ENCODE peak calls at places on chromosomes 3 and 15, in seven cellular contexts. One of them, this sample, is unnamed.

GRCh38 chr3:11878837-11879236 is 32.2 kb upstream of the TAMM41 start:
- DNase-seq in left cardiac atrium: no peak
- DNase-seq in ecto neural progenitor cell: no peak
- DNase-seq in stimulated activated CD4-positive, alpha-beta T cell treated with anti-CD3 and anti-CD28 coated beads, Interleukin-15, amount 100 ng/mL, for 24 hours: no peak
- DNase-seq in activated CD4-positive, alpha-beta T cell treated with anti-CD3 and anti-CD28 coated beads, Interleukin-2, amount 50 U/mL, for 24 hours: no peak
- DNase-seq in left colon: no peak
- DNase-seq in CD8-positive, alpha-beta T cell: no peak
- DNase-seq in this sample: no peak

GRCh38 chr15:63715818-63716217 is 117.9 kb downstream of the HERC1 start:
- DNase-seq in left cardiac atrium: no peak
- DNase-seq in ecto neural progenitor cell: no peak
- DNase-seq in stimulated activated CD4-positive, alpha-beta T cell treated with anti-CD3 and anti-CD28 coated beads, Interleukin-15, amount 100 ng/mL, for 24 hours: no peak
- DNase-seq in activated CD4-positive, alpha-beta T cell treated with anti-CD3 and anti-CD28 coated beads, Interleukin-2, amount 50 U/mL, for 24 hours: no peak
- DNase-seq in left colon: no peak
- DNase-seq in CD8-positive, alpha-beta T cell: no peak
- DNase-seq in this sample: no peak

GRCh38 chr3:104933981-104934380 is 432.7 kb upstream of the ALCAM start:
- DNase-seq in left cardiac atrium: no peak
- DNase-seq in ecto neural progenitor cell: no peak
- DNase-seq in stimulated activated CD4-positive, alpha-beta T cell treated with anti-CD3 and anti-CD28 coated beads, Interleukin-15, amount 100 ng/mL, for 24 hours: no peak
- DNase-seq in activated CD4-positive, alpha-beta T cell treated with anti-CD3 and anti-CD28 coated beads, Interleukin-2, amount 50 U/mL, for 24 hours: no peak
- DNase-seq in left colon: no peak
- DNase-seq in CD8-positive, alpha-beta T cell: no peak
- DNase-seq in this sample: no peak

GRCh38 chr3:128922804-128923459 is 43.5 kb downstream of the ACAD9 start:
- DNase-seq in left cardiac atrium: no peak
- DNase-seq in ecto neural progenitor cell: no peak
- DNase-seq in stimulated activated CD4-positive, alpha-beta T cell treated with anti-CD3 and anti-CD28 coated beads, Interleukin-15, amount 100 ng/mL, for 24 hours: peak
- DNase-seq in activated CD4-positive, alpha-beta T cell treated with anti-CD3 and anti-CD28 coated beads, Interleukin-2, amount 50 U/mL, for 24 hours: peak
- DNase-seq in left colon: no peak
- DNase-seq in CD8-positive, alpha-beta T cell: peak
- DNase-seq in this sample: no peak

GRCh38 chr15:60679256-60679655 is 200.3 kb upstream of the ICE2 start:
- DNase-seq in left cardiac atrium: no peak
- DNase-seq in ecto neural progenitor cell: no peak
- DNase-seq in stimulated activated CD4-positive, alpha-beta T cell treated with anti-CD3 and anti-CD28 coated beads, Interleukin-15, amount 100 ng/mL, for 24 hours: no peak
- DNase-seq in activated CD4-positive, alpha-beta T cell treated with anti-CD3 and anti-CD28 coated beads, Interleukin-2, amount 50 U/mL, for 24 hours: no peak
- DNase-seq in left colon: no peak
- DNase-seq in CD8-positive, alpha-beta T cell: no peak
- DNase-seq in this sample: no peak

GRCh38 chr15:39736646-39737550 is 45.7 kb downstream of the FSIP1 start:
- DNase-seq in left cardiac atrium: peak
- DNase-seq in ecto neural progenitor cell: no peak
- DNase-seq in stimulated activated CD4-positive, alpha-beta T cell treated with anti-CD3 and anti-CD28 coated beads, Interleukin-15, amount 100 ng/mL, for 24 hours: no peak
- DNase-seq in activated CD4-positive, alpha-beta T cell treated with anti-CD3 and anti-CD28 coated beads, Interleukin-2, amount 50 U/mL, for 24 hours: no peak
- DNase-seq in left colon: no peak
- DNase-seq in CD8-positive, alpha-beta T cell: no peak
- DNase-seq in this sample: no peak

GRCh38 chr15:64837502-64837901 is 4.2 kb upstream of the PLEKHO2 start:
- DNase-seq in left cardiac atrium: no peak
- DNase-seq in ecto neural progenitor cell: no peak
- DNase-seq in stimulated activated CD4-positive, alpha-beta T cell treated with anti-CD3 and anti-CD28 coated beads, Interleukin-15, amount 100 ng/mL, for 24 hours: peak
- DNase-seq in activated CD4-positive, alpha-beta T cell treated with anti-CD3 and anti-CD28 coated beads, Interleukin-2, amount 50 U/mL, for 24 hours: no peak
- DNase-seq in left colon: no peak
- DNase-seq in CD8-positive, alpha-beta T cell: peak
- DNase-seq in this sample: no peak

GRCh38 chr3:125357032-125357658 is 18.0 kb downstream of the ZNF148 start:
- DNase-seq in left cardiac atrium: peak
- DNase-seq in ecto neural progenitor cell: peak
- DNase-seq in stimulated activated CD4-positive, alpha-beta T cell treated with anti-CD3 and anti-CD28 coated beads, Interleukin-15, amount 100 ng/mL, for 24 hours: peak
- DNase-seq in activated CD4-positive, alpha-beta T cell treated with anti-CD3 and anti-CD28 coated beads, Interleukin-2, amount 50 U/mL, for 24 hours: peak
- DNase-seq in left colon: no peak
- DNase-seq in CD8-positive, alpha-beta T cell: peak
- DNase-seq in this sample: no peak

GRCh38 chr3:120418866-120419490 is 31.8 kb downstream of the FSTL1 start:
- DNase-seq in left cardiac atrium: peak
- DNase-seq in ecto neural progenitor cell: peak
- DNase-seq in stimulated activated CD4-positive, alpha-beta T cell treated with anti-CD3 and anti-CD28 coated beads, Interleukin-15, amount 100 ng/mL, for 24 hours: peak
- DNase-seq in activated CD4-positive, alpha-beta T cell treated with anti-CD3 and anti-CD28 coated beads, Interleukin-2, amount 50 U/mL, for 24 hours: no peak
- DNase-seq in left colon: peak
- DNase-seq in CD8-positive, alpha-beta T cell: no peak
- DNase-seq in this sample: peak

GRCh38 chr3:45599424-45599886 is 4.9 kb downstream of the LIMD1 start:
- DNase-seq in left cardiac atrium: no peak
- DNase-seq in ecto neural progenitor cell: no peak
- DNase-seq in stimulated activated CD4-positive, alpha-beta T cell treated with anti-CD3 and anti-CD28 coated beads, Interleukin-15, amount 100 ng/mL, for 24 hours: no peak
- DNase-seq in activated CD4-positive, alpha-beta T cell treated with anti-CD3 and anti-CD28 coated beads, Interleukin-2, amount 50 U/mL, for 24 hours: no peak
- DNase-seq in left colon: peak
- DNase-seq in CD8-positive, alpha-beta T cell: no peak
- DNase-seq in this sample: peak

GRCh38 chr3:184448321-184449160 is 68.7 kb downstream of the CHRD start:
- DNase-seq in left cardiac atrium: no peak
- DNase-seq in ecto neural progenitor cell: no peak
- DNase-seq in stimulated activated CD4-positive, alpha-beta T cell treated with anti-CD3 and anti-CD28 coated beads, Interleukin-15, amount 100 ng/mL, for 24 hours: no peak
- DNase-seq in activated CD4-positive, alpha-beta T cell treated with anti-CD3 and anti-CD28 coated beads, Interleukin-2, amount 50 U/mL, for 24 hours: no peak
- DNase-seq in left colon: no peak
- DNase-seq in CD8-positive, alpha-beta T cell: no peak
- DNase-seq in this sample: peak

GRCh38 chr3:61727435-61727834 is 166.1 kb downstream of the PTPRG start:
- DNase-seq in left cardiac atrium: no peak
- DNase-seq in ecto neural progenitor cell: no peak
- DNase-seq in stimulated activated CD4-positive, alpha-beta T cell treated with anti-CD3 and anti-CD28 coated beads, Interleukin-15, amount 100 ng/mL, for 24 hours: no peak
- DNase-seq in activated CD4-positive, alpha-beta T cell treated with anti-CD3 and anti-CD28 coated beads, Interleukin-2, amount 50 U/mL, for 24 hours: no peak
- DNase-seq in left colon: no peak
- DNase-seq in CD8-positive, alpha-beta T cell: no peak
- DNase-seq in this sample: no peak

GRCh38 chr15:36612063-36612788 is 32.8 kb downstream of the CDIN1 start:
- DNase-seq in left cardiac atrium: no peak
- DNase-seq in ecto neural progenitor cell: no peak
- DNase-seq in stimulated activated CD4-positive, alpha-beta T cell treated with anti-CD3 and anti-CD28 coated beads, Interleukin-15, amount 100 ng/mL, for 24 hours: no peak
- DNase-seq in activated CD4-positive, alpha-beta T cell treated with anti-CD3 and anti-CD28 coated beads, Interleukin-2, amount 50 U/mL, for 24 hours: no peak
- DNase-seq in left colon: no peak
- DNase-seq in CD8-positive, alpha-beta T cell: no peak
- DNase-seq in this sample: peak

GRCh38 chr15:41490355-41490754 is 3.3 kb upstream of the ITPKA start:
- DNase-seq in left cardiac atrium: no peak
- DNase-seq in ecto neural progenitor cell: no peak
- DNase-seq in stimulated activated CD4-positive, alpha-beta T cell treated with anti-CD3 and anti-CD28 coated beads, Interleukin-15, amount 100 ng/mL, for 24 hours: peak
- DNase-seq in activated CD4-positive, alpha-beta T cell treated with anti-CD3 and anti-CD28 coated beads, Interleukin-2, amount 50 U/mL, for 24 hours: no peak
- DNase-seq in left colon: no peak
- DNase-seq in CD8-positive, alpha-beta T cell: no peak
- DNase-seq in this sample: no peak

GRCh38 chr3:82080261-82080660 is 318.8 kb upstream of the GBE1 start:
- DNase-seq in left cardiac atrium: no peak
- DNase-seq in ecto neural progenitor cell: no peak
- DNase-seq in stimulated activated CD4-positive, alpha-beta T cell treated with anti-CD3 and anti-CD28 coated beads, Interleukin-15, amount 100 ng/mL, for 24 hours: no peak
- DNase-seq in activated CD4-positive, alpha-beta T cell treated with anti-CD3 and anti-CD28 coated beads, Interleukin-2, amount 50 U/mL, for 24 hours: no peak
- DNase-seq in left colon: no peak
- DNase-seq in CD8-positive, alpha-beta T cell: no peak
- DNase-seq in this sample: no peak

GRCh38 chr3:47413751-47414150 is 32.9 kb downstream of the PTPN23 start:
- DNase-seq in left cardiac atrium: no peak
- DNase-seq in ecto neural progenitor cell: no peak
- DNase-seq in stimulated activated CD4-positive, alpha-beta T cell treated with anti-CD3 and anti-CD28 coated beads, Interleukin-15, amount 100 ng/mL, for 24 hours: no peak
- DNase-seq in activated CD4-positive, alpha-beta T cell treated with anti-CD3 and anti-CD28 coated beads, Interleukin-2, amount 50 U/mL, for 24 hours: no peak
- DNase-seq in left colon: no peak
- DNase-seq in CD8-positive, alpha-beta T cell: no peak
- DNase-seq in this sample: no peak

GRCh38 chr15:80567721-80568157 is 127.4 kb upstream of the ABHD17C start:
- DNase-seq in left cardiac atrium: peak
- DNase-seq in ecto neural progenitor cell: peak
- DNase-seq in stimulated activated CD4-positive, alpha-beta T cell treated with anti-CD3 and anti-CD28 coated beads, Interleukin-15, amount 100 ng/mL, for 24 hours: peak
- DNase-seq in activated CD4-positive, alpha-beta T cell treated with anti-CD3 and anti-CD28 coated beads, Interleukin-2, amount 50 U/mL, for 24 hours: no peak
- DNase-seq in left colon: peak
- DNase-seq in CD8-positive, alpha-beta T cell: no peak
- DNase-seq in this sample: peak

GRCh38 chr3:188905991-188906635 is 265.7 kb upstream of the TPRG1 start:
- DNase-seq in left cardiac atrium: no peak
- DNase-seq in ecto neural progenitor cell: no peak
- DNase-seq in stimulated activated CD4-positive, alpha-beta T cell treated with anti-CD3 and anti-CD28 coated beads, Interleukin-15, amount 100 ng/mL, for 24 hours: no peak
- DNase-seq in activated CD4-positive, alpha-beta T cell treated with anti-CD3 and anti-CD28 coated beads, Interleukin-2, amount 50 U/mL, for 24 hours: no peak
- DNase-seq in left colon: no peak
- DNase-seq in CD8-positive, alpha-beta T cell: no peak
- DNase-seq in this sample: no peak

GRCh38 chr3:31755911-31756658 is 223.4 kb downstream of the STT3B start:
- DNase-seq in left cardiac atrium: no peak
- DNase-seq in ecto neural progenitor cell: no peak
- DNase-seq in stimulated activated CD4-positive, alpha-beta T cell treated with anti-CD3 and anti-CD28 coated beads, Interleukin-15, amount 100 ng/mL, for 24 hours: peak
- DNase-seq in activated CD4-positive, alpha-beta T cell treated with anti-CD3 and anti-CD28 coated beads, Interleukin-2, amount 50 U/mL, for 24 hours: no peak
- DNase-seq in left colon: no peak
- DNase-seq in CD8-positive, alpha-beta T cell: no peak
- DNase-seq in this sample: no peak

GRCh38 chr15:69044899-69045298 is 30.4 kb downstream of the NOX5 start:
- DNase-seq in left cardiac atrium: no peak
- DNase-seq in ecto neural progenitor cell: peak
- DNase-seq in stimulated activated CD4-positive, alpha-beta T cell treated with anti-CD3 and anti-CD28 coated beads, Interleukin-15, amount 100 ng/mL, for 24 hours: no peak
- DNase-seq in activated CD4-positive, alpha-beta T cell treated with anti-CD3 and anti-CD28 coated beads, Interleukin-2, amount 50 U/mL, for 24 hours: no peak
- DNase-seq in left colon: no peak
- DNase-seq in CD8-positive, alpha-beta T cell: no peak
- DNase-seq in this sample: peak

GRCh38 chr3:79140718-79141117 is 627.1 kb downstream of the ROBO1 start:
- DNase-seq in left cardiac atrium: no peak
- DNase-seq in ecto neural progenitor cell: no peak
- DNase-seq in stimulated activated CD4-positive, alpha-beta T cell treated with anti-CD3 and anti-CD28 coated beads, Interleukin-15, amount 100 ng/mL, for 24 hours: no peak
- DNase-seq in activated CD4-positive, alpha-beta T cell treated with anti-CD3 and anti-CD28 coated beads, Interleukin-2, amount 50 U/mL, for 24 hours: no peak
- DNase-seq in left colon: no peak
- DNase-seq in CD8-positive, alpha-beta T cell: no peak
- DNase-seq in this sample: no peak

GRCh38 chr3:9833078-9833477 is 10.7 kb downstream of the RPUSD3 start:
- DNase-seq in left cardiac atrium: no peak
- DNase-seq in ecto neural progenitor cell: no peak
- DNase-seq in stimulated activated CD4-positive, alpha-beta T cell treated with anti-CD3 and anti-CD28 coated beads, Interleukin-15, amount 100 ng/mL, for 24 hours: no peak
- DNase-seq in activated CD4-positive, alpha-beta T cell treated with anti-CD3 and anti-CD28 coated beads, Interleukin-2, amount 50 U/mL, for 24 hours: no peak
- DNase-seq in left colon: no peak
- DNase-seq in CD8-positive, alpha-beta T cell: no peak
- DNase-seq in this sample: no peak

GRCh38 chr15:70605606-70606410 is 157.6 kb downstream of the UACA start:
- DNase-seq in left cardiac atrium: peak
- DNase-seq in ecto neural progenitor cell: no peak
- DNase-seq in stimulated activated CD4-positive, alpha-beta T cell treated with anti-CD3 and anti-CD28 coated beads, Interleukin-15, amount 100 ng/mL, for 24 hours: no peak
- DNase-seq in activated CD4-positive, alpha-beta T cell treated with anti-CD3 and anti-CD28 coated beads, Interleukin-2, amount 50 U/mL, for 24 hours: no peak
- DNase-seq in left colon: peak
- DNase-seq in CD8-positive, alpha-beta T cell: no peak
- DNase-seq in this sample: peak

GRCh38 chr15:92667291-92667904 is 11.8 kb upstream of the FAM174B start:
- DNase-seq in left cardiac atrium: no peak
- DNase-seq in ecto neural progenitor cell: peak
- DNase-seq in stimulated activated CD4-positive, alpha-beta T cell treated with anti-CD3 and anti-CD28 coated beads, Interleukin-15, amount 100 ng/mL, for 24 hours: no peak
- DNase-seq in activated CD4-positive, alpha-beta T cell treated with anti-CD3 and anti-CD28 coated beads, Interleukin-2, amount 50 U/mL, for 24 hours: no peak
- DNase-seq in left colon: no peak
- DNase-seq in CD8-positive, alpha-beta T cell: no peak
- DNase-seq in this sample: peak

GRCh38 chr3:145417678-145418077 is 743.3 kb downstream of the PLOD2 start:
- DNase-seq in left cardiac atrium: no peak
- DNase-seq in ecto neural progenitor cell: no peak
- DNase-seq in stimulated activated CD4-positive, alpha-beta T cell treated with anti-CD3 and anti-CD28 coated beads, Interleukin-15, amount 100 ng/mL, for 24 hours: no peak
- DNase-seq in activated CD4-positive, alpha-beta T cell treated with anti-CD3 and anti-CD28 coated beads, Interleukin-2, amount 50 U/mL, for 24 hours: no peak
- DNase-seq in left colon: no peak
- DNase-seq in CD8-positive, alpha-beta T cell: no peak
- DNase-seq in this sample: no peak

GRCh38 chr3:177538743-177539730 is 341.8 kb upstream of the TBL1XR1 start:
- DNase-seq in left cardiac atrium: no peak
- DNase-seq in ecto neural progenitor cell: no peak
- DNase-seq in stimulated activated CD4-positive, alpha-beta T cell treated with anti-CD3 and anti-CD28 coated beads, Interleukin-15, amount 100 ng/mL, for 24 hours: no peak
- DNase-seq in activated CD4-positive, alpha-beta T cell treated with anti-CD3 and anti-CD28 coated beads, Interleukin-2, amount 50 U/mL, for 24 hours: peak
- DNase-seq in left colon: no peak
- DNase-seq in CD8-positive, alpha-beta T cell: no peak
- DNase-seq in this sample: peak

GRCh38 chr3:166752214-166752613 is 627.9 kb downstream of the ZBBX start:
- DNase-seq in left cardiac atrium: no peak
- DNase-seq in ecto neural progenitor cell: no peak
- DNase-seq in stimulated activated CD4-positive, alpha-beta T cell treated with anti-CD3 and anti-CD28 coated beads, Interleukin-15, amount 100 ng/mL, for 24 hours: no peak
- DNase-seq in activated CD4-positive, alpha-beta T cell treated with anti-CD3 and anti-CD28 coated beads, Interleukin-2, amount 50 U/mL, for 24 hours: no peak
- DNase-seq in left colon: no peak
- DNase-seq in CD8-positive, alpha-beta T cell: no peak
- DNase-seq in this sample: no peak

GRCh38 chr3:98779936-98780335 is 16.8 kb downstream of the ST3GAL6 start:
- DNase-seq in left cardiac atrium: no peak
- DNase-seq in ecto neural progenitor cell: no peak
- DNase-seq in stimulated activated CD4-positive, alpha-beta T cell treated with anti-CD3 and anti-CD28 coated beads, Interleukin-15, amount 100 ng/mL, for 24 hours: no peak
- DNase-seq in activated CD4-positive, alpha-beta T cell treated with anti-CD3 and anti-CD28 coated beads, Interleukin-2, amount 50 U/mL, for 24 hours: no peak
- DNase-seq in left colon: no peak
- DNase-seq in CD8-positive, alpha-beta T cell: no peak
- DNase-seq in this sample: no peak

GRCh38 chr3:40313975-40314860 is 4.7 kb downstream of the EIF1B start:
- DNase-seq in left cardiac atrium: no peak
- DNase-seq in ecto neural progenitor cell: no peak
- DNase-seq in stimulated activated CD4-positive, alpha-beta T cell treated with anti-CD3 and anti-CD28 coated beads, Interleukin-15, amount 100 ng/mL, for 24 hours: no peak
- DNase-seq in activated CD4-positive, alpha-beta T cell treated with anti-CD3 and anti-CD28 coated beads, Interleukin-2, amount 50 U/mL, for 24 hours: no peak
- DNase-seq in left colon: no peak
- DNase-seq in CD8-positive, alpha-beta T cell: no peak
- DNase-seq in this sample: peak

GRCh38 chr3:69231929-69232437 is 109.6 kb upstream of the LMOD3 start:
- DNase-seq in left cardiac atrium: peak
- DNase-seq in ecto neural progenitor cell: no peak
- DNase-seq in stimulated activated CD4-positive, alpha-beta T cell treated with anti-CD3 and anti-CD28 coated beads, Interleukin-15, amount 100 ng/mL, for 24 hours: no peak
- DNase-seq in activated CD4-positive, alpha-beta T cell treated with anti-CD3 and anti-CD28 coated beads, Interleukin-2, amount 50 U/mL, for 24 hours: no peak
- DNase-seq in left colon: no peak
- DNase-seq in CD8-positive, alpha-beta T cell: no peak
- DNase-seq in this sample: peak

GRCh38 chr3:144403040-144403457 is 431.4 kb downstream of the DIPK2A start:
- DNase-seq in left cardiac atrium: peak
- DNase-seq in ecto neural progenitor cell: no peak
- DNase-seq in stimulated activated CD4-positive, alpha-beta T cell treated with anti-CD3 and anti-CD28 coated beads, Interleukin-15, amount 100 ng/mL, for 24 hours: no peak
- DNase-seq in activated CD4-positive, alpha-beta T cell treated with anti-CD3 and anti-CD28 coated beads, Interleukin-2, amount 50 U/mL, for 24 hours: no peak
- DNase-seq in left colon: no peak
- DNase-seq in CD8-positive, alpha-beta T cell: no peak
- DNase-seq in this sample: no peak

GRCh38 chr3:188157971-188158370 is 4.0 kb downstream of the LPP start:
- DNase-seq in left cardiac atrium: no peak
- DNase-seq in ecto neural progenitor cell: no peak
- DNase-seq in stimulated activated CD4-positive, alpha-beta T cell treated with anti-CD3 and anti-CD28 coated beads, Interleukin-15, amount 100 ng/mL, for 24 hours: no peak
- DNase-seq in activated CD4-positive, alpha-beta T cell treated with anti-CD3 and anti-CD28 coated beads, Interleukin-2, amount 50 U/mL, for 24 hours: no peak
- DNase-seq in left colon: peak
- DNase-seq in CD8-positive, alpha-beta T cell: no peak
- DNase-seq in this sample: peak

GRCh38 chr3:48402281-48402732 is 27.6 kb downstream of the PLXNB1 start:
- DNase-seq in left cardiac atrium: peak
- DNase-seq in ecto neural progenitor cell: no peak
- DNase-seq in stimulated activated CD4-positive, alpha-beta T cell treated with anti-CD3 and anti-CD28 coated beads, Interleukin-15, amount 100 ng/mL, for 24 hours: no peak
- DNase-seq in activated CD4-positive, alpha-beta T cell treated with anti-CD3 and anti-CD28 coated beads, Interleukin-2, amount 50 U/mL, for 24 hours: no peak
- DNase-seq in left colon: peak
- DNase-seq in CD8-positive, alpha-beta T cell: no peak
- DNase-seq in this sample: no peak

GRCh38 chr3:109131276-109131675 is 5.2 kb upstream of the C3orf85 start:
- DNase-seq in left cardiac atrium: no peak
- DNase-seq in ecto neural progenitor cell: no peak
- DNase-seq in stimulated activated CD4-positive, alpha-beta T cell treated with anti-CD3 and anti-CD28 coated beads, Interleukin-15, amount 100 ng/mL, for 24 hours: no peak
- DNase-seq in activated CD4-positive, alpha-beta T cell treated with anti-CD3 and anti-CD28 coated beads, Interleukin-2, amount 50 U/mL, for 24 hours: no peak
- DNase-seq in left colon: no peak
- DNase-seq in CD8-positive, alpha-beta T cell: no peak
- DNase-seq in this sample: no peak

GRCh38 chr3:7897643-7898042 is 604.0 kb upstream of the LMCD1 start:
- DNase-seq in left cardiac atrium: no peak
- DNase-seq in ecto neural progenitor cell: no peak
- DNase-seq in stimulated activated CD4-positive, alpha-beta T cell treated with anti-CD3 and anti-CD28 coated beads, Interleukin-15, amount 100 ng/mL, for 24 hours: no peak
- DNase-seq in activated CD4-positive, alpha-beta T cell treated with anti-CD3 and anti-CD28 coated beads, Interleukin-2, amount 50 U/mL, for 24 hours: no peak
- DNase-seq in left colon: no peak
- DNase-seq in CD8-positive, alpha-beta T cell: no peak
- DNase-seq in this sample: no peak

GRCh38 chr15:63440265-63440648 is 58.6 kb upstream of the CA12 start:
- DNase-seq in left cardiac atrium: no peak
- DNase-seq in ecto neural progenitor cell: no peak
- DNase-seq in stimulated activated CD4-positive, alpha-beta T cell treated with anti-CD3 and anti-CD28 coated beads, Interleukin-15, amount 100 ng/mL, for 24 hours: no peak
- DNase-seq in activated CD4-positive, alpha-beta T cell treated with anti-CD3 and anti-CD28 coated beads, Interleukin-2, amount 50 U/mL, for 24 hours: no peak
- DNase-seq in left colon: no peak
- DNase-seq in CD8-positive, alpha-beta T cell: no peak
- DNase-seq in this sample: no peak